ENCODE peak calls at places on chromosomes 6 and 20, in ten cellular contexts. X is prostate gland, H is Peyer's patch, D is uterus, Y is heart left ventricle, T is right lobe of liver, R is lower leg skin, L is A549, C is breast epithelium, G is suprapubic skin. A is an unnamed sample.

GRCh38 chr6:129417416-129418086 is 292.4 kb downstream of the ARHGAP18 start:
- DNase-seq in L (no peak), D (no peak), C (no peak), X (no peak), Y (no peak), H (no peak), R (no peak), G (no peak), T (no peak), A (peak; percentile 20)

GRCh38 chr6:36912583-36912982 is 26.8 kb downstream of the C6orf89 start:
- DNase-seq in Y (no peak), X (peak; percentile 77), R (no peak), H (no peak), G (no peak), D (no peak), L (no peak), T (no peak), C (no peak), A (no peak)

GRCh38 chr6:154602708-154603107 is 92.2 kb upstream of the CNKSR3 start:
- DNase-seq in L (no peak), X (no peak), D (no peak), R (no peak), Y (no peak), G (no peak), H (no peak), C (no peak), T (no peak), A (no peak)

GRCh38 chr6:26020983-26021349 is 58.4 kb downstream of the TRIM38 start:
- DNase-seq in T (peak; percentile 60), Y (peak; percentile 48), H (peak; percentile 74), L (peak; percentile 75), X (peak; percentile 45), G (peak; percentile 89), R (peak; percentile 59), C (peak; percentile 60), D (peak; percentile 62), A (peak; percentile 88)

GRCh38 chr6:16836186-16836981 is 75.1 kb upstream of the ATXN1 start:
- DNase-seq in G (no peak), X (no peak), D (no peak), H (no peak), R (no peak), T (no peak), L (no peak), C (no peak), Y (no peak), A (no peak)

GRCh38 chr6:86536121-86536520 is 401.2 kb upstream of the HTR1E start:
- DNase-seq in R (no peak), T (no peak), L (no peak), X (no peak), H (no peak), Y (no peak), C (no peak), G (no peak), D (no peak), A (no peak)

GRCh38 chr6:113411006-113411405 is 446.1 kb upstream of the MARCKS start:
- DNase-seq in X (no peak), Y (no peak), L (peak; percentile 51), C (no peak), G (no peak), T (no peak), D (no peak), H (no peak), R (no peak), A (peak; percentile 47)

GRCh38 chr6:35318200-35318844 is 20.7 kb downstream of the DEF6 start:
- DNase-seq in C (no peak), H (peak; percentile 96), R (peak; percentile 54), Y (peak; percentile 73), L (peak; percentile 70), D (peak; percentile 91), G (peak; percentile 80), T (peak; percentile 93), X (peak; percentile 71), A (peak; percentile 96)

GRCh38 chr6:5305968-5306626 is 44.8 kb downstream of the FARS2 start:
- DNase-seq in Y (no peak), R (no peak), D (no peak), H (no peak), T (no peak), L (no peak), X (no peak), C (no peak), G (no peak), A (no peak)

DNA sequence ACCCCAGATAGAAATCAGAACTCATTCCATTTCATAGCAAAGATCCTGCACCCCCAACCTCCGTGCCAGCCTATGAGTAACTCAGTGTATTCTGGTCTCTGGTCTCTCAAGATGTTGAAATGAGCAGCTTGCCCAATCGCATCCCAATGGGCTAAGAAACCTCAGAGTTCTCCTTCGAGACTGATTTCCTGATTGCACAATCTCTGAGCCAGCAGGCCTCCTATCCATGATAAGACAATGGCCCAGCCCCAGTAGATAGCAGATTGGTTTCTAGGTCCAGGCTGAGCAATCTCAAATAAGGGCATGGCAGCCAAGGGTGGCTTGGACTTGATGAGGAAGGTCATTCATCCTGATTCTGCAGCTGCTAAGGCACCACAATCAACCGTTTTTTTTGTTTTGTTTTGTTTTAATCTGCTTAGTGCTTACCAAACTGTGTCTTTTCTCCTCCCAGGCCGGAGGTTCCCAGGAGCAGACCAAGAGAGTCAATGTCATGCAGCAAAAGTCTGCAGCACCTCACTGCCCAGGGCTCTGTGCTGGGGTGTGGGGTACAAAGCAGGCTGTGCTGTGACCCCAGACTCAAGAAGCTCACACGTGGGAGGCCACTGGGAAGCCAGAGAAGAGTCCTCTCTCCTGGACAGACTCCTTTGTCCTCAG is 125.1 kb upstream of the NXT1 start:
- DNase-seq in Y (peak; percentile 69), H (no peak), X (no peak), G (peak; percentile 83), T (no peak), C (no peak), R (peak; percentile 76), L (peak; percentile 58), D (no peak), A (no peak)
- TF ChIP-seq CTCF in Y (no peak), H (no peak), X (no peak), G (no peak), T (no peak), C (no peak), R (no peak), L (no peak), D (no peak), A (no peak)

GRCh38 chr20:38902601-38903000 is 23.6 kb upstream of the FAM83D start:
- DNase-seq in L (no peak), C (no peak), G (no peak), T (no peak), Y (no peak), H (no peak), X (no peak), R (no peak), D (no peak), A (no peak)

GRCh38 chr20:38907918-38908677 is 18.1 kb upstream of the FAM83D start:
- DNase-seq in R (no peak), H (no peak), D (no peak), G (no peak), L (no peak), X (no peak), T (no peak), C (no peak), Y (no peak), A (no peak)

GRCh38 chr20:38905375-38905774 is 20.8 kb upstream of the FAM83D start:
- DNase-seq in H (no peak), L (no peak), D (no peak), C (no peak), G (no peak), R (no peak), T (no peak), Y (no peak), X (no peak), A (no peak)

GRCh38 chr20:38900606-38901005 is 25.6 kb upstream of the FAM83D start:
- DNase-seq in G (no peak), C (no peak), L (no peak), D (no peak), H (peak; percentile 14), T (no peak), R (no peak), Y (no peak), X (no peak), A (no peak)

DNA sequence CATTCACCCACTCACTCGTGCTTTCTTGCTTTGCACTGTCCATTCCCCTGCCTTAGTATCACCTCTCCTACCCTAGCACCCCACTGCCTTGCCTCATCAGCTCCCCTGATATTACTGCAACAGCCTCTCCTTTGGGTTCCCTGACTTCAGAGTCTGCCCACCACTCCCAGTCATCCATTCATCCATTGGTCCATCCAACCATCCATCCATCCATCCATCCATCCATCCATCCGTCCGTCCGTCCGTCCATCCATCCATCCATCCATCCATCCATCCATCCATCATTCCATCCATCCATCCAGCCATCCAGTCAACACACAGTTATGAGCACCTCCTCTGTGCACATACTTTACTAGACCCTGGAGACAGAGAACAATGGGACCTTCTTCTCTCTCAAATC is 22.9 kb upstream of the FAM83D start:
- DNase-seq in Y (no peak), R (no peak), T (no peak), L (no peak), G (no peak), H (no peak), C (no peak), X (no peak), D (no peak), A (no peak)
- TF ChIP-seq POLR2A in Y (no peak), R (no peak), T (no peak), L (no peak), G (no peak), H (no peak), C (no peak), X (no peak), D (no peak), A (no peak)

GRCh38 chr20:16246870-16247269 is 326.4 kb downstream of the KIF16B start:
- DNase-seq in D (no peak), C (no peak), L (no peak), Y (no peak), X (no peak), T (no peak), H (no peak), R (no peak), G (no peak), A (no peak)

GRCh38 chr20:16240355-16240754 is 332.9 kb downstream of the KIF16B start:
- DNase-seq in D (no peak), H (no peak), C (no peak), Y (no peak), R (no peak), L (no peak), T (no peak), G (no peak), X (no peak), A (no peak)

GRCh38 chr20:16245879-16246278 is 327.4 kb downstream of the KIF16B start:
- DNase-seq in D (no peak), Y (no peak), R (no peak), X (no peak), G (no peak), T (no peak), L (no peak), C (no peak), H (no peak), A (no peak)

GRCh38 chr20:16243470-16243869 is 329.8 kb downstream of the KIF16B start:
- DNase-seq in Y (no peak), H (no peak), L (no peak), X (no peak), G (no peak), T (no peak), C (no peak), D (no peak), R (no peak), A (no peak)

GRCh38 chr20:16241911-16242310 is 331.3 kb downstream of the KIF16B start:
- DNase-seq in T (no peak), L (peak; percentile 20), D (no peak), C (no peak), R (no peak), G (no peak), H (no peak), X (no peak), Y (no peak), A (no peak)
- TF ChIP-seq CTCF in T (peak; percentile 26), L (no peak), D (no peak), C (no peak), R (no peak), G (no peak), H (no peak), X (no peak), Y (peak; percentile 18), A (no peak)

GRCh38 chr6:44126320-44127149 is 717 bp downstream of the MRPL14 start:
- DNase-seq in X (peak; percentile 40), C (peak; percentile 25), Y (peak; percentile 57), R (peak; percentile 33), L (peak; percentile 22), G (peak; percentile 77), T (peak; percentile 70), H (peak; percentile 69), D (peak; percentile 60), A (peak; percentile 87)
- TF ChIP-seq POLR2A in X (peak; percentile 7), C (no peak), Y (no peak), R (no peak), L (no peak), G (no peak), T (peak; percentile 65), H (peak; percentile 60), D (no peak), A (no peak)

A was measured in upper lobe of left lung.